ENCODE peak calls at places on chromosomes 2 and 18, in four cellular contexts. One of them, this sample, is unnamed.

GRCh38 chr18:13231151-13231550 is 12.6 kb downstream of the LDLRAD4 start:
- DNase-seq in progenitor cell of endocrine pancreas: no peak
- DNase-seq in CD4-positive, alpha-beta T cell: no peak
- DNase-seq in AG09319: no peak
- DNase-seq in this sample: no peak

GRCh38 chr2:124325667-124326425 is 300.8 kb downstream of the CNTNAP5 start:
- DNase-seq in progenitor cell of endocrine pancreas: no peak
- DNase-seq in AG09319: no peak
- DNase-seq in CD4-positive, alpha-beta T cell: no peak
- DNase-seq in this sample: no peak

GRCh38 chr18:29163596-29163995 is 986.7 kb upstream of the CDH2 start:
- DNase-seq in CD4-positive, alpha-beta T cell: no peak
- DNase-seq in progenitor cell of endocrine pancreas: no peak
- DNase-seq in AG09319: no peak
- DNase-seq in this sample: no peak

GRCh38 chr18:31102020-31102684 is at the start of gene DSC2:
- DNase-seq in progenitor cell of endocrine pancreas: peak
- DNase-seq in AG09319: no peak
- DNase-seq in CD4-positive, alpha-beta T cell: no peak
- DNase-seq in this sample: peak

GRCh38 chr2:223970343-223971128 is 13.3 kb downstream of the MRPL44 start:
- DNase-seq in CD4-positive, alpha-beta T cell: peak
- DNase-seq in progenitor cell of endocrine pancreas: peak
- DNase-seq in AG09319: peak
- DNase-seq in this sample: peak

GRCh38 chr18:32349728-32350395 is 120.8 kb downstream of the GAREM1 start:
- DNase-seq in AG09319: peak
- DNase-seq in progenitor cell of endocrine pancreas: no peak
- DNase-seq in CD4-positive, alpha-beta T cell: no peak
- DNase-seq in this sample: no peak

GRCh38 chr2:240913810-240914644 is 7.9 kb downstream of the CROCC2 start:
- DNase-seq in progenitor cell of endocrine pancreas: peak
- DNase-seq in AG09319: peak
- DNase-seq in CD4-positive, alpha-beta T cell: peak
- DNase-seq in this sample: peak

GRCh38 chr2:43073373-43073772 is 153.0 kb downstream of the ZFP36L2 start:
- DNase-seq in progenitor cell of endocrine pancreas: no peak
- DNase-seq in CD4-positive, alpha-beta T cell: no peak
- DNase-seq in AG09319: no peak
- DNase-seq in this sample: no peak

GRCh38 chr2:56185582-56186046 is 1.8 kb downstream of the CCDC85A start:
- DNase-seq in CD4-positive, alpha-beta T cell: no peak
- DNase-seq in progenitor cell of endocrine pancreas: no peak
- DNase-seq in AG09319: no peak
- DNase-seq in this sample: peak

GRCh38 chr2:154402138-154402714 is 296.3 kb upstream of the KCNJ3 start:
- DNase-seq in AG09319: no peak
- DNase-seq in progenitor cell of endocrine pancreas: no peak
- DNase-seq in CD4-positive, alpha-beta T cell: no peak
- DNase-seq in this sample: no peak

DNA sequence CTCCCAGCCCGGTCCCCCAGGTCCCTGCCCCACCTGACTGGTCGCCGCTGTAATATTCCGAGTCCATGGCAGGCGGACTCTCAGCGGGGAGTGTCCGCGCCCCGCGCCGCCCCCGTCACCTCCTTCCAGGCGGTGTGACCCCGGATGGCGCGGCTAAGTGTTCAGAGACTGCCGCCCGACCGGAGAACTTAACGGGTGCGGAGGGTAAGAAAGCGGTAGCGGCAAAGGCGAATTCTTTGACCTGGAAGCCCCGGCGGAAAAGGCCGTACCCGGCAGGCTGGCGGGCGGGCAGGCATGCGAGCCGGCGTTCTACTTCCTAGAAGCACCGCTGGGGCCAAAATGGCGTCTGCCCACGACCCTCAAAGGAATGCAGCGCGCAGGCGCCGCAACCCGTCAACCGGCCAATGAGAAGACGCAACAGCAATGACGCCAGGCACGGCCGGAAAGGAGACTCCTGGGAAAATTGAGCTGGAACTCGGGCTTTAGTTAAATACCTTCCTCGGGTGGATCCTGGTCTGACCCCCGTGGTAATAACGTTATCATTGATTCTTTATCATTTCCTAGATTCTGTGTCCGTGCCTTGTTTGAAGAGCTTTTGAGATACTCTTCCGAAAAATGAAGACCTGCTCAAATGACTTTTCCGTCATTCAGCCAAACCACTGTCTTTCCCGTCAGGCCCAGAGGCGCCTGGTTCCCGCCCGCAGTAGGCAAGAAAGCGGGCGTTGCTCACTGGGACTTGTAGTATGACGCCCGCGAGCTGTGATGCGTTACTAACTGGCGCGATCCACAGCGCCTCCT is at the start of gene IWS1:
- DNase-seq in CD4-positive, alpha-beta T cell: peak
- DNase-seq in progenitor cell of endocrine pancreas: peak
- DNase-seq in AG09319: peak
- DNase-seq in this sample: peak
- TF ChIP-seq CTCF in CD4-positive, alpha-beta T cell: no peak
- TF ChIP-seq CTCF in progenitor cell of endocrine pancreas: peak
- TF ChIP-seq CTCF in AG09319: no peak
- TF ChIP-seq CTCF in this sample: no peak

DNA sequence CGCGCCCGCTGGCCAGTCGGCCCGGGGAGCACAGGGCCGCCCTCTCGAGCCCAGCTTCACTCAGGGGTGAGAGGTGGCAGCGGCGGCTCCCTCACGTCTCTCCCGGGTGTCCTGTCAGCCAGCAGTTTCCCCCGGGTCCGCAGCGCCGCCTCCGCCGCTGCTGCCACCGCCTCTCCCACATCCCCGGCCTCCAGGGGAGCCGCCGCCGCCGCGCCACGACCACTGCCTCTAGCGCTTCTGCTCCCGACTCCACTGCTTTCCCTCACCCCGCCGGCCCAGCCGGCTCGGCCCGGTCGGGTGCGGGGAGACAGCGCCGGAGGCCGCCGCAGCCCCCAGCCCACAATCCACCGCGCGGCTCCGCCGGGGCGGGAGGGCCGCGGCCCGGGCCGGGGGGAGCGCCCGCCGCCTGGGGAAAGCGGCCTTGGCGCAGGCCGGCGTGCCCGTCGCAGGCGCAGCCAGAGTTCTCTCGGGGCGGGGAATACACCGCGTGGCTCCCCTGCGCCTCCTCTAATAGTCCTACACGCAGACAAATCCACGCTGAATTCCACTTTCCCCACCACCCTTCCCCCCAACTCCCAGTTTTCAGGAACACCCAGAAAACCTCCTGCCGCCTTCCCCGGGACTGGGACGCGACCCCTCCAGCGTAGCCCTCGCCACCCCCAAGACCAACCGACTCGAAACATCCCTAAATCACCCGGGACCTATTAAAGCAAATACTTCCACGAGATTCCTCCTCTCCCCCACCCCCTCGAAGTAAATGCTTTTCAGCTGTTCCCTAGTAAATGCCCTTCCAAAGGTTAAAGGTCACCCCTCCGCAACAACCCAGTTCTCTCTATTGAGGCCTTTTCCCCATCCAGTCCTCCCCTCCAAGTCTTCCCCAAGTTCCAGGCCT is at the start of gene VPS54:
- DNase-seq in progenitor cell of endocrine pancreas: peak
- DNase-seq in CD4-positive, alpha-beta T cell: peak
- DNase-seq in AG09319: no peak
- DNase-seq in this sample: peak
- TF ChIP-seq CTCF in progenitor cell of endocrine pancreas: no peak
- TF ChIP-seq CTCF in CD4-positive, alpha-beta T cell: no peak
- TF ChIP-seq CTCF in AG09319: no peak
- TF ChIP-seq CTCF in this sample: no peak

GRCh38 chr18:51168031-51168742 is 29.3 kb downstream of the MEX3C start:
- DNase-seq in CD4-positive, alpha-beta T cell: no peak
- DNase-seq in AG09319: no peak
- DNase-seq in progenitor cell of endocrine pancreas: no peak
- DNase-seq in this sample: no peak
- TF ChIP-seq CTCF in CD4-positive, alpha-beta T cell: no peak
- TF ChIP-seq CTCF in AG09319: no peak
- TF ChIP-seq CTCF in progenitor cell of endocrine pancreas: no peak
- TF ChIP-seq CTCF in this sample: no peak

DNA sequence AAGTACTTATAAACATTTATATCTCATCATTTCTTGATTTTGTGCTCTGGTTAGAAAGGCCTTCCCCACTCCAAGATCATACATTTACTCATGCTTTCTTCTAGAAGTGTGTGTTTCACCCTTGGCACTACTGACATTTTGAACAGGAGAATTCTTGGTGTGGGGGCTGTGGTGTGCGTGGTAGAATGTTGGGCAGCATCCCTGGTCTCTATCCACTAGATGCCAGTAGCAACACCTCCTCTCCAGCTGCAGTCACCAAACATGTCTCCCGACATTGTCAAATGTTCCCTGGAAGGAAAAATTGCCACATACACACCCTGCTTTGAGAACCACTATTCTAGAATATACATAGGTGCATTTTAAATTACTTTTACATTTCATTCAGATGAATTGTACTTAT is 8.7 kb upstream of the TGIF1 start:
- DNase-seq in CD4-positive, alpha-beta T cell: no peak
- DNase-seq in AG09319: no peak
- DNase-seq in progenitor cell of endocrine pancreas: no peak
- DNase-seq in this sample: peak
- TF ChIP-seq CTCF in CD4-positive, alpha-beta T cell: peak
- TF ChIP-seq CTCF in AG09319: peak
- TF ChIP-seq CTCF in progenitor cell of endocrine pancreas: peak
- TF ChIP-seq CTCF in this sample: no peak

This sample was measured in endothelial cell.